ENCODE peak calls at places on chromosomes 5 and 9, in nine cellular contexts. P is fibroblast of lung, N is IMR-90, T is mesenchymal stem cell, A is SK-N-SH, D is MM.1S, X is PC-3, B is neuronal stem cell, E is HepG2. O is an unnamed sample.

GRCh38 chr9:92947268-92948031 is at the start of gene FGD3:
- DNase-seq in P (no peak), N (no peak), T (peak; percentile 16), A (peak; percentile 85), D (no peak), X (peak; percentile 11), B (no peak), E (no peak), O (peak; percentile 92)

GRCh38 chr9:129761293-129761900 is 8.6 kb upstream of the PTGES start:
- DNase-seq in P (peak; percentile 94), N (peak; percentile 92), T (peak; percentile 99), A (no peak), D (no peak), X (no peak), B (no peak), E (no peak), O (peak; percentile 81)

GRCh38 chr9:14312721-14313377 is 1.1 kb downstream of the NFIB start:
- DNase-seq in P (peak; percentile 52), N (no peak), T (peak; percentile 14), A (peak; percentile 63), D (no peak), X (peak; percentile 22), B (peak; percentile 31), E (no peak), O (peak; percentile 83)

GRCh38 chr9:2281031-2281802 is 266.1 kb downstream of the SMARCA2 start:
- DNase-seq in P (no peak), N (peak; percentile 8), T (peak; percentile 3), A (no peak), D (no peak), X (peak; percentile 19), B (peak; percentile 14), E (no peak), O (no peak)

GRCh38 chr5:83871533-83872380 is 151.1 kb upstream of the HAPLN1 start:
- DNase-seq in P (no peak), N (no peak), T (no peak), A (no peak), D (no peak), X (no peak), B (no peak), E (no peak), O (no peak)

GRCh38 chr9:97562542-97562941 is 61.1 kb downstream of the TMOD1 start:
- DNase-seq in P (no peak), N (no peak), T (no peak), A (no peak), D (no peak), X (no peak), B (no peak), E (no peak), O (no peak)

GRCh38 chr5:125823572-125823971 is 599.6 kb upstream of the GRAMD2B start:
- DNase-seq in P (peak; percentile 38), N (peak; percentile 45), T (peak; percentile 16), A (no peak), D (no peak), X (peak; percentile 67), B (no peak), E (peak; percentile 1), O (peak; percentile 37)

GRCh38 chr9:36293918-36294317 is 35.7 kb upstream of the GNE start:
- DNase-seq in P (no peak), N (no peak), T (no peak), A (no peak), D (no peak), X (no peak), B (no peak), E (no peak), O (no peak)

GRCh38 chr5:35131723-35132122 is 84.0 kb upstream of the AGXT2 start:
- DNase-seq in P (no peak), N (peak; percentile 55), T (no peak), A (no peak), D (no peak), X (peak; percentile 23), B (no peak), E (no peak), O (peak; percentile 75)

GRCh38 chr5:159091051-159091450 is 8.7 kb downstream of the EBF1 start:
- DNase-seq in P (no peak), N (no peak), T (no peak), A (no peak), D (no peak), X (no peak), B (no peak), E (no peak), O (no peak)

GRCh38 chr9:78014776-78015175 is 16.8 kb downstream of the GNAQ start:
- DNase-seq in P (peak; percentile 56), N (peak; percentile 54), T (peak; percentile 37), A (no peak), D (no peak), X (no peak), B (no peak), E (no peak), O (no peak)

GRCh38 chr5:28703651-28704260 is 1665.4 kb upstream of the CDH9 start:
- DNase-seq in P (no peak), N (no peak), T (peak; percentile 27), A (no peak), D (no peak), X (no peak), B (no peak), E (no peak), O (no peak)

GRCh38 chr5:42842860-42843641 is 31.4 kb upstream of the SELENOP start:
- DNase-seq in P (no peak), N (no peak), T (peak; percentile 24), A (no peak), D (no peak), X (no peak), B (no peak), E (no peak), O (no peak)

GRCh38 chr9:17065062-17065461 is 69.8 kb upstream of the CNTLN start:
- DNase-seq in P (no peak), N (peak; percentile 33), T (no peak), A (peak; percentile 78), D (no peak), X (peak; percentile 71), B (no peak), E (peak; percentile 2), O (no peak)

GRCh38 chr5:171137768-171138540 is 171.1 kb upstream of the TLX3 start:
- DNase-seq in P (peak; percentile 76), N (peak; percentile 89), T (peak; percentile 54), A (no peak), D (no peak), X (peak; percentile 75), B (no peak), E (no peak), O (peak; percentile 22)

GRCh38 chr5:58926549-58926948 is 343.7 kb downstream of the RAB3C start:
- DNase-seq in P (no peak), N (no peak), T (no peak), A (no peak), D (no peak), X (no peak), B (no peak), E (no peak), O (no peak)

GRCh38 chr5:58925627-58926545 is 343.0 kb downstream of the RAB3C start:
- DNase-seq in P (no peak), N (no peak), T (no peak), A (no peak), D (no peak), X (no peak), B (no peak), E (no peak), O (no peak)

GRCh38 chr5:58922392-58923171 is 339.7 kb downstream of the RAB3C start:
- DNase-seq in P (peak; percentile 48), N (peak; percentile 6), T (no peak), A (no peak), D (no peak), X (peak; percentile 58), B (no peak), E (no peak), O (no peak)

GRCh38 chr5:58923355-58923754 is 340.5 kb downstream of the RAB3C start:
- DNase-seq in P (no peak), N (no peak), T (no peak), A (no peak), D (no peak), X (no peak), B (no peak), E (no peak), O (no peak)

DNA sequence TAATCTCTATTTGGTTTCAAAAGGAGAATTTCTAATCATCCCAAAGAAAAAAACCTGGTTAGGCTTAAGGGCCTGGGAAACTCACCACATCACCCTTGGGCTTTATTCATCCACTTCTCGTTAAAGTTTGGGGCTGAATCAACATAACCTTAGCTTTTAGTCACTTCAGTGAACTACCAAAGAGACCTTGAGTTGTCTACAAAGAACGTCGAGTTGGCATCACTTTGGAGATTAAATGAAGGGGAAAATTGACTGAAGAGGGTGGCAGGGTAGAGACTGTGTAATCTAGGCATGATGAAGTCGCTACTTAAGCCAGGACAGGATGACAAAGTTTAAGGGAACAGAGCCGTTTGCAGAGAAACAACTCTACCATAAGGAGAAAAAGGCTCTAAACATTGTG is 341.4 kb downstream of the RAB3C start:
- DNase-seq in P (no peak), N (no peak), T (no peak), A (no peak), D (no peak), X (no peak), B (no peak), E (no peak), O (no peak)
- H3K4me1 ChIP-seq in P (no peaks in the 10 kb centered on the region), N (no peaks in the 10 kb centered on the region), T (peaks cover 4% of the 10 kb centered on the region), A (no peaks in the 10 kb centered on the region), D (no peaks in the 10 kb centered on the region), X (peaks cover 7% of the 10 kb centered on the region), B (peaks cover 10% of the 10 kb centered on the region), E (no peaks in the 10 kb centered on the region), O (peaks cover 35% of the 10 kb centered on the region)

DNA sequence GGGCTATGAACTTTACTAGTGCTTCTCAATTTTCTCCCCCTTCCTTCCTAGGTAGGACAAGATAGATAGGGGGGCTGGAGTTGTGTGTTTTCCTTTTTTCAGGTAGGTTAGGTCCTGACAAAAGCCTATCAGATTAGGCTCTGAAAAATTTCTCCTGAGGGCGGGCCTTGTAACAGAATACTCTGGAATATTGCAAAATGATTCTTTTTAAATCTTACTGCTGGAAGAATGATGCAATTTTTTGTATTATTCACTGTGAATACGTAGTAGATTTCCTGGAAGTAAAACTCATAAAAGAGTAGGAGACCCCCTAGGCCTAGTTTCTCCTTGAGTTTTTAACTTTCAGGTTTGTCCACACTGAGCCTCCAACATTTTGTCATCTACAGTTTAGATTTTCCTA is 1701.8 kb downstream of the EFNA5 start:
- DNase-seq in P (peak; percentile 38), N (no peak), T (no peak), A (no peak), D (no peak), X (no peak), B (no peak), E (no peak), O (no peak)
- H2AFZ ChIP-seq in P (peak overlapping the region; percentile 5), N (no peak overlapping the region), T (no peak overlapping the region), A (no peak overlapping the region), D (no peak overlapping the region), X (peak overlapping the region; percentile 52), B (peak overlapping the region; percentile 35), E (no peak overlapping the region), O (peak overlapping the region; percentile 26)

DNA sequence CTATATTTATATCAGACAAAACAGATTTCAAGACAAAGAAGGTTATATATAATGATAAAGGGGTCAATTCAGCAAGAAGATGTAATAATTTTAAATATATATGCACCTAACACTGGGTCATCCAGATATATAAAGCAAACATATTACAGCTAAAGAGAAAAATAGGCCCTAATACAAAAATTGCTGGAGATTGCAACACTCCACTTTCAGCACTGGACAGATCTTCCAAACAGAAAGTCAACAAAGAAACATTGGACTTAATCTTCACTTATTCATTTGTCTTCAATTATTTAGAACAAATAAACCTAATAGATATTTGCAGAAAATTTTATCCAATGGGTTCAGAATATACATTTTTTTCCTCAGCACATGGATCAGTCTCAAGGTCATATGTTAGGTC is 45.8 kb downstream of the MEIKIN start:
- DNase-seq in P (peak; percentile 12), N (peak; percentile 2), T (peak; percentile 6), A (no peak), D (no peak), X (no peak), B (no peak), E (no peak), O (no peak)
- H3K4me1 ChIP-seq in P (no peaks in the 10 kb centered on the region), N (no peaks in the 10 kb centered on the region), T (no peaks in the 10 kb centered on the region), A (no peaks in the 10 kb centered on the region), D (no peaks in the 10 kb centered on the region), X (no peaks in the 10 kb centered on the region), B (no peaks in the 10 kb centered on the region), E (no peaks in the 10 kb centered on the region), O (no peaks in the 10 kb centered on the region)

GRCh38 chr9:136244776-136245193 is 827 bp downstream of the QSOX2 start:
- DNase-seq in P (no peak), N (no peak), T (no peak), A (no peak), D (no peak), X (no peak), B (no peak), E (no peak), O (no peak)
- H2AFZ ChIP-seq in P (no peak overlapping the region), N (peak overlapping the region; percentile 90), T (peak overlapping the region; percentile 3), A (no peak overlapping the region), D (no peak overlapping the region), X (no peak overlapping the region), B (peak overlapping the region; percentile 87), E (no peak overlapping the region), O (peak overlapping the region; percentile 70)

O was measured in osteoblast.